ENCODE peak calls at places on chromosome 1, in ten cellular contexts. T, G, C, K, M, O, R, V, X and J are unnamed samples. For H3K4me1 and H3K9me3, the result is how much of the 10 kb centered on the place peaks cover.

GRCh38 chr1:21759818-21760217 is 23.1 kb downstream of the USP48 start:
- DNase-seq in C (no peak), R (no peak), G (no peak), X (no peak), O (no peak), K (no peak), T (no peak), V (no peak), M (no peak), J (no peak)

GRCh38 chr1:97999320-97999719 is 78.5 kb upstream of the DPYD start:
- DNase-seq in C (no peak), M (no peak), R (peak), G (peak), T (no peak), V (no peak), O (no peak), K (no peak), X (no peak), J (no peak)

GRCh38 chr1:32701951-32702598 is 495 bp downstream of the SYNC start:
- DNase-seq in T (no peak), R (peak), C (no peak), G (no peak), X (peak), K (no peak), V (no peak), M (no peak), O (peak), J (peak)

GRCh38 chr1:179881642-179882252 is 338 bp upstream of the TOR1AIP1 start:
- DNase-seq in C (peak), M (no peak), O (no peak), R (peak), K (peak), T (no peak), G (no peak), V (no peak), X (no peak), J (no peak)

GRCh38 chr1:226577401-226578180 is 29.0 kb downstream of the STUM start:
- DNase-seq in C (peak), T (no peak), K (no peak), X (no peak), V (no peak), R (no peak), G (no peak), M (no peak), O (no peak), J (no peak)

GRCh38 chr1:209853677-209854076 is 25.9 kb downstream of the UTP25 start:
- DNase-seq in V (no peak), G (no peak), T (no peak), K (no peak), C (no peak), O (no peak), M (no peak), R (no peak), X (no peak), J (no peak)

GRCh38 chr1:115426271-115426771 is 88.3 kb upstream of the NGF start:
- DNase-seq in O (no peak), M (no peak), R (peak), X (no peak), V (no peak), K (no peak), C (no peak), T (no peak), G (peak), J (peak)

GRCh38 chr1:210771131-210771530 is 362.8 kb downstream of the KCNH1 start:
- DNase-seq in R (no peak), G (no peak), K (no peak), C (no peak), X (no peak), V (no peak), M (peak), O (no peak), T (no peak), J (no peak)

GRCh38 chr1:208206092-208206698 is 38.0 kb downstream of the PLXNA2 start:
- DNase-seq in V (no peak), X (no peak), M (no peak), C (no peak), R (no peak), K (no peak), O (no peak), T (no peak), G (no peak), J (no peak)

GRCh38 chr1:68339505-68339904 is 107.2 kb upstream of the WLS start:
- DNase-seq in R (peak), C (no peak), G (peak), V (no peak), T (no peak), K (no peak), M (no peak), O (no peak), X (no peak), J (no peak)

GRCh38 chr1:25195835-25196234 is 36.5 kb downstream of the SYF2 start:
- DNase-seq in T (no peak), R (no peak), G (no peak), M (no peak), C (no peak), X (no peak), V (no peak), O (no peak), K (no peak), J (no peak)

GRCh38 chr1:159746676-159747075 is 32.3 kb upstream of the CRP start:
- DNase-seq in M (no peak), C (no peak), V (no peak), R (no peak), G (no peak), K (no peak), O (no peak), T (no peak), X (no peak), J (no peak)

GRCh38 chr1:205452906-205453305 is 2.9 kb downstream of the BLACAT1 start:
- DNase-seq in X (no peak), T (no peak), K (no peak), V (no peak), O (no peak), R (no peak), M (no peak), G (no peak), C (no peak), J (no peak)

GRCh38 chr1:43206721-43207228 is 34.6 kb downstream of the CFAP57 start:
- DNase-seq in O (peak), M (no peak), X (peak), R (peak), V (no peak), C (no peak), T (no peak), K (no peak), G (peak), J (no peak)

GRCh38 chr1:36653850-36654249 is 171.1 kb upstream of the CSF3R start:
- DNase-seq in O (peak), K (no peak), G (peak), C (no peak), M (no peak), R (peak), V (no peak), T (no peak), X (no peak), J (peak)

GRCh38 chr1:196678510-196678884 is 26.7 kb downstream of the CFH start:
- DNase-seq in G (peak), K (no peak), C (no peak), V (no peak), X (no peak), O (no peak), M (no peak), T (no peak), R (peak), J (no peak)

GRCh38 chr1:11692899-11693590 is 1.5 kb downstream of the DRAXIN start:
- DNase-seq in R (peak), C (peak), O (no peak), M (no peak), T (peak), V (peak), X (no peak), K (no peak), G (peak), J (no peak)

GRCh38 chr1:164588388-164589341 is 29.7 kb downstream of the PBX1 start:
- DNase-seq in O (no peak), R (peak), T (no peak), X (peak), K (no peak), M (peak), V (no peak), C (no peak), G (no peak), J (peak)

GRCh38 chr1:66556161-66556611 is 22.2 kb downstream of the SGIP1 start:
- DNase-seq in V (no peak), G (peak), X (no peak), C (no peak), O (no peak), R (no peak), M (no peak), T (no peak), K (no peak), J (no peak)

GRCh38 chr1:178530037-178530402 is 17.1 kb downstream of the TEX35 start:
- DNase-seq in M (no peak), T (no peak), X (no peak), K (no peak), G (peak), V (no peak), O (no peak), R (peak), C (no peak), J (no peak)

GRCh38 chr1:198234511-198235251 is 77.9 kb downstream of the NEK7 start:
- DNase-seq in K (no peak), R (peak), T (peak), V (no peak), O (no peak), M (no peak), X (peak), G (peak), C (no peak), J (no peak)

GRCh38 chr1:198232940-198233675 is 76.3 kb downstream of the NEK7 start:
- DNase-seq in O (no peak), R (no peak), C (no peak), K (no peak), M (no peak), T (no peak), V (no peak), G (peak), X (no peak), J (no peak)

GRCh38 chr1:198232407-198232806 is 75.6 kb downstream of the NEK7 start:
- DNase-seq in X (no peak), M (no peak), C (no peak), O (no peak), K (no peak), V (no peak), R (peak), G (peak), T (no peak), J (no peak)

GRCh38 chr1:198231776-198232175 is 75.0 kb downstream of the NEK7 start:
- DNase-seq in K (no peak), O (no peak), V (no peak), M (no peak), G (no peak), C (no peak), T (no peak), R (no peak), X (no peak), J (no peak)

DNA sequence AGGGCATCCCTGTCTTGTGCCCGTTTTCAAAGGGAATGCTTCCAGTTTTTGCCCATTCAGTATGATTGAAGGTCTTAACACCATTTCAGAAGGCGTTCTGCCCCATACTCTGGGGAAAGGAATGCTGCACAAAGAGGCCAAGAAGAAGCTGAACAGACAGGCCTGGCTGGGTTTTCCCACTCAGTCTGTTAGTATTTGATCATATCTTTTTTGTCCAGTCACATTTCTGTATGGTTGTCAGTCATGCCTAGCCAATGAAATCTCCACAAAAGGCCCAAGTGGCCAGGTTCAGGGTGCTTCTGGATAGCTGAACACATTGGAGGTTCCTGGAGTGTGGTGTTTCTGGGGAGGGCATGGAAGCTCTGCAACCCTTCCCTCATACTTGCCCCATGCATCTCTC is 72.1 kb downstream of the NEK7 start:
- DNase-seq in C (no peak), G (no peak), O (no peak), M (no peak), X (no peak), K (no peak), V (no peak), T (no peak), R (no peak), J (no peak)
- H3K27ac ChIP-seq in C (no peak), G (no peak), O (no peak), M (no peak), X (peak), K (no peak), V (no peak), T (no peak), R (no peak), J (no peak)

GRCh38 chr1:31372961-31373896 is at the start of gene FABP3:
- DNase-seq in G (no peak), C (peak), R (peak), K (peak), V (no peak), M (peak), T (no peak), X (peak), O (peak), J (peak)
- H3K4me1 ChIP-seq in G (under half), C (under half), R (under half), K (under half), V (under half), M (half or more), T (under half), X (half or more), O (under half), J (under half)

GRCh38 chr1:4050998-4051397 is 150.9 kb upstream of the C1orf174 start:
- DNase-seq in M (no peak), O (no peak), R (no peak), G (no peak), C (no peak), X (no peak), K (no peak), T (no peak), V (no peak), J (peak)
- H3K9me3 ChIP-seq in M (under half), O (under half), R (half or more), G (under half), C (under half), X (under half), K (under half), T (under half), V (under half), J (under half)

GRCh38 chr1:89771991-89772560 is 48.8 kb upstream of the LRRC8D start:
- DNase-seq in G (no peak), X (no peak), C (peak), M (peak), O (no peak), V (no peak), K (no peak), T (no peak), R (no peak), J (no peak)
- H3K27ac ChIP-seq in G (no peak), X (no peak), C (no peak), M (no peak), O (no peak), V (no peak), K (no peak), T (no peak), R (no peak), J (no peak)

DNA sequence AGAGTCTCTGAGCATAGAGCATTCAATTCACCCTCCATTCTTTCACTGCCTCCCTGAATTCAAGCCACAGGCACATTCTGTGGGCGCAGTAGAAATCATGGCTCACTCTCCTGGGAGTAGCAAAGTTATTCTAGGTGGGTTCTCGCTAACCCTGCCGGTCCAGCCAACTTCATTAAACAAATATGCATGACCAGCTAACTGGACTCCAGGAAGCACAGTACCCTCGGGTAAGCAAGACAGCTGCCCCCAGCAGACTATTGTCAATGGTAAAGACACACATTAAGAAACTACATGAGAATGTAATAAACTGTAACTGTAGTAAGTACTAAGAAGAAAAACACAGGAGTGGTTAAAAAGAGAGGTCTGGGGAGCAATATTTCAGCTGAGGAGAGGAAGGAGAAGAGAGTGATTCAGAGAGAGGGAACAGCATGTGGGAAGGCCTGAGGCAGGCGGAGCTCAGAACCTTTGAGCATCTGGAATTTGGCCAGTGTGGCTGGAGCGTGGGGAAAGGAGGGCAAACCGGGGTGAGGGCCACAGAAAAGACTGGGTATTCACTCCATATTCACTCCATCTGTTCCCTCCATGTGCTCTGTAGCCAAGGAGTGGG is 7.4 kb downstream of the SLC2A5 start:
- DNase-seq in V (no peak), C (no peak), X (no peak), O (no peak), K (no peak), M (no peak), G (peak), R (no peak), T (no peak), J (no peak)
- H3K4me1 ChIP-seq in V (under half), C (under half), X (under half), O (under half), K (under half), M (half or more), G (under half), R (under half), T (under half), J (under half)